ENCODE peak calls at places on chromosomes 12 and 14, in four cellular contexts. K, W, H and J are unnamed samples.

GRCh38 chr12:1531654-1532366 is 62.6 kb downstream of the FBXL14 start:
- DNase-seq in K (no peak), W (no peak), H (no peak), J (no peak)

GRCh38 chr14:72948481-72949138 is 22.3 kb downstream of the DCAF4 start:
- DNase-seq in K (peak; percentile 38), W (peak; percentile 5), H (peak; percentile 71), J (no peak)

GRCh38 chr14:104420990-104421389 is 158.6 kb upstream of the C14orf180 start:
- DNase-seq in K (no peak), W (no peak), H (no peak), J (no peak)

GRCh38 chr14:53515264-53515663 is 362.1 kb upstream of the DDHD1 start:
- DNase-seq in K (no peak), W (no peak), H (no peak), J (no peak)

GRCh38 chr14:74605531-74606223 is 6.4 kb downstream of the LTBP2 start:
- DNase-seq in K (no peak), W (no peak), H (no peak), J (no peak)

GRCh38 chr12:118059645-118060275 is 1.2 kb downstream of the WSB2 start:
- DNase-seq in K (no peak), W (no peak), H (no peak), J (no peak)

GRCh38 chr12:115075552-115076170 is 391.7 kb upstream of the TBX3 start:
- DNase-seq in K (no peak), W (no peak), H (no peak), J (no peak)

GRCh38 chr12:44551631-44552030 is 324.5 kb downstream of the NELL2 start:
- DNase-seq in K (no peak), W (no peak), H (no peak), J (no peak)

GRCh38 chr12:29320295-29321090 is 60.5 kb downstream of the ERGIC2 start:
- DNase-seq in K (no peak), W (no peak), H (no peak), J (no peak)

GRCh38 chr12:47946413-47947107 is 16.8 kb upstream of the TMEM106C start:
- DNase-seq in K (no peak), W (peak; percentile 9), H (no peak), J (peak; percentile 30)

GRCh38 chr12:62925680-62926079 is 9.3 kb downstream of the PPM1H start:
- DNase-seq in K (no peak), W (no peak), H (no peak), J (no peak)

GRCh38 chr12:131119936-131120335 is 166.2 kb downstream of the ADGRD1 start:
- DNase-seq in K (no peak), W (no peak), H (no peak), J (no peak)

GRCh38 chr14:29548948-29549370 is 378.7 kb downstream of the PRKD1 start:
- DNase-seq in K (no peak), W (no peak), H (no peak), J (no peak)

GRCh38 chr14:72604133-72604532 is 289.8 kb downstream of the DPF3 start:
- DNase-seq in K (no peak), W (no peak), H (no peak), J (no peak)

GRCh38 chr14:57822081-57822480 is 43.8 kb downstream of the SLC35F4 start:
- DNase-seq in K (no peak), W (no peak), H (no peak), J (no peak)

GRCh38 chr12:6278439-6279255 is 31.8 kb upstream of the PLEKHG6 start:
- DNase-seq in K (peak; percentile 72), W (peak; percentile 77), H (peak; percentile 89), J (no peak)

GRCh38 chr12:131946757-131947156 is 3.0 kb upstream of the EP400 start:
- DNase-seq in K (no peak), W (no peak), H (no peak), J (no peak)

GRCh38 chr14:36223558-36223957 is 47.0 kb upstream of the PTCSC3 start:
- DNase-seq in K (no peak), W (no peak), H (no peak), J (no peak)